ENCODE peak calls at places on chromosomes 1 and 21, in five cellular contexts. F is Daoy, X is heart right ventricle, U is MV-4-11, C is GM12892. T is an unnamed sample.

GRCh38 chr1:15039017-15039648 is 114.4 kb upstream of the TMEM51 start:
- DNase-seq in X (no peak), C (no peak), F (no peak), U (no peak), T (no peak)

GRCh38 chr1:164645921-164646320 is 86.9 kb downstream of the PBX1 start:
- DNase-seq in C (no peak), F (no peak), X (no peak), U (no peak), T (no peak)

GRCh38 chr1:220123889-220124288 is 30.0 kb downstream of the IARS2 start:
- DNase-seq in U (peak), X (no peak), F (no peak), C (no peak), T (no peak)

GRCh38 chr1:2098301-2098698 is 48.1 kb downstream of the PRKCZ start:
- DNase-seq in X (no peak), U (no peak), F (no peak), C (no peak), T (no peak)

GRCh38 chr1:94908190-94908589 is 18.7 kb downstream of the CNN3 start:
- DNase-seq in F (no peak), X (no peak), C (no peak), U (no peak), T (no peak)

GRCh38 chr1:22494144-22494543 is 42.5 kb downstream of the ZBTB40 start:
- DNase-seq in U (peak), F (no peak), X (no peak), C (no peak), T (no peak)

GRCh38 chr1:162765788-162766187 is 24.7 kb upstream of the HSD17B7 start:
- DNase-seq in F (no peak), C (no peak), U (no peak), X (no peak), T (no peak)

GRCh38 chr1:76830373-76830772 is 36.9 kb upstream of the ST6GALNAC5 start:
- DNase-seq in U (no peak), X (no peak), F (no peak), C (no peak), T (no peak)

GRCh38 chr21:44418108-44418875 is 37.0 kb upstream of the LRRC3 start:
- DNase-seq in F (no peak), U (no peak), C (no peak), X (no peak), T (no peak)

GRCh38 chr1:207444514-207445208 is 9.5 kb upstream of the CR2 start:
- DNase-seq in C (no peak), X (no peak), U (no peak), F (no peak), T (no peak)

GRCh38 chr1:61460230-61460629 is 264.7 kb downstream of the TM2D1 start:
- DNase-seq in C (no peak), F (no peak), X (no peak), U (no peak), T (no peak)

GRCh38 chr1:70210820-70211219 is 5.4 kb upstream of the LRRC40 start:
- DNase-seq in C (no peak), U (no peak), F (no peak), X (no peak), T (no peak)

GRCh38 chr1:203379831-203380230 is 28.9 kb upstream of the FMOD start:
- DNase-seq in C (no peak), U (no peak), F (no peak), X (no peak), T (no peak)

GRCh38 chr1:200379431-200379755 is 30.4 kb downstream of the ZNF281 start:
- DNase-seq in F (peak), U (no peak), X (no peak), C (no peak), T (peak)

GRCh38 chr1:152654110-152654509 is 9.1 kb upstream of the LCE2D start:
- DNase-seq in X (no peak), C (peak), F (peak), U (peak), T (peak)

GRCh38 chr1:25037174-25038074 is 107.3 kb upstream of the RUNX3 start:
- DNase-seq in F (no peak), U (peak), X (no peak), C (peak), T (peak)

GRCh38 chr21:44664691-44665090 is 2.0 kb downstream of the KRTAP12-2 start:
- DNase-seq in U (no peak), F (no peak), X (no peak), C (no peak), T (no peak)

GRCh38 chr1:2300004-2300771 is 72.1 kb downstream of the SKI start:
- DNase-seq in C (peak), F (no peak), X (no peak), U (peak), T (no peak)

GRCh38 chr1:34266127-34266951 is 89.6 kb downstream of the C1orf94 start:
- DNase-seq in U (no peak), C (no peak), F (peak), X (no peak), T (peak)